ENCODE peak calls at places on chromosome 12, in six cellular contexts. J is GM12878, R is K562, I is GM12891, L is H1, K is HepG2. S is an unnamed sample.

GRCh38 chr12:124527861-124528561 is 39.4 kb downstream of the NCOR2 start:
- DNase-seq in L (no peak), R (no peak), I (no peak), K (no peak), J (no peak), S (no peak)

GRCh38 chr12:96190403-96191170 is 3.6 kb upstream of the ELK3 start:
- DNase-seq in I (no peak), K (peak), R (no peak), J (no peak), L (no peak), S (no peak)

GRCh38 chr12:122850695-122851350 is 15.6 kb downstream of the HIP1R start:
- DNase-seq in R (no peak), L (no peak), J (no peak), K (no peak), I (no peak), S (no peak)

GRCh38 chr12:130714091-130714590 is 2.0 kb downstream of the RIMBP2 start:
- DNase-seq in R (no peak), I (no peak), L (no peak), J (no peak), K (no peak), S (no peak)

GRCh38 chr12:64893961-64894360 is 69.5 kb downstream of the TBC1D30 start:
- DNase-seq in J (no peak), K (no peak), R (no peak), I (no peak), L (no peak), S (no peak)

GRCh38 chr12:124397807-124398577 is 103.1 kb downstream of the RFLNA start:
- DNase-seq in L (no peak), J (no peak), I (no peak), R (peak), K (no peak), S (no peak)

GRCh38 chr12:54977155-54977554 is 7.4 kb downstream of the TESPA1 start:
- DNase-seq in L (no peak), J (no peak), K (no peak), R (no peak), I (no peak), S (no peak)

GRCh38 chr12:116508145-116509121 is 50.7 kb upstream of the MAP1LC3B2 start:
- DNase-seq in I (peak), K (no peak), R (peak), J (no peak), L (no peak), S (no peak)

GRCh38 chr12:110537605-110538409 is 35.7 kb downstream of the RAD9B start:
- DNase-seq in K (no peak), I (no peak), L (no peak), R (no peak), J (no peak), S (no peak)

GRCh38 chr12:125220404-125221273 is 155.4 kb downstream of the AACS start:
- DNase-seq in J (no peak), K (no peak), L (no peak), R (no peak), I (no peak), S (no peak)

GRCh38 chr12:31322651-31323248 is 3.2 kb downstream of the SINHCAF start:
- DNase-seq in R (peak), K (no peak), J (no peak), L (no peak), I (no peak), S (no peak)

GRCh38 chr12:115752913-115753726 is 524.4 kb downstream of the MED13L start:
- DNase-seq in K (peak), R (peak), I (no peak), L (no peak), J (peak), S (peak)

GRCh38 chr12:48865141-48865440 is 579 bp downstream of the RND1 start:
- DNase-seq in I (no peak), K (no peak), J (no peak), R (no peak), L (no peak), S (no peak)

GRCh38 chr12:82682851-82683261 is 3.9 kb upstream of the TMTC2 start:
- DNase-seq in L (no peak), R (no peak), I (no peak), K (no peak), J (no peak), S (no peak)

GRCh38 chr12:53502331-53502730 is 1.2 kb downstream of the TARBP2 start:
- DNase-seq in J (no peak), R (peak), K (no peak), I (no peak), L (no peak), S (no peak)

GRCh38 chr12:120238224-120238616 is 27.3 kb downstream of the PXN start:
- DNase-seq in R (no peak), J (no peak), K (no peak), I (no peak), L (no peak), S (no peak)

GRCh38 chr12:6553051-6553868 is 2.6 kb downstream of the IFFO1 start:
- DNase-seq in K (no peak), L (no peak), I (no peak), R (no peak), J (no peak), S (no peak)
- TF ChIP-seq POLR2A in K (no peak), L (no peak), I (no peak), R (no peak), J (no peak), S (no peak)

GRCh38 chr12:76944892-76945291 is 66.1 kb upstream of the CSRP2 start:
- DNase-seq in L (no peak), J (no peak), I (no peak), R (no peak), K (no peak), S (no peak)

GRCh38 chr12:76943004-76943403 is 64.2 kb upstream of the CSRP2 start:
- DNase-seq in R (no peak), I (no peak), K (no peak), J (no peak), L (no peak), S (no peak)

GRCh38 chr12:76946451-76946850 is 67.6 kb upstream of the CSRP2 start:
- DNase-seq in K (no peak), L (no peak), R (no peak), J (no peak), I (no peak), S (no peak)

GRCh38 chr12:76945867-76946266 is 67.0 kb upstream of the CSRP2 start:
- DNase-seq in R (no peak), L (no peak), K (no peak), J (no peak), I (no peak), S (no peak)

GRCh38 chr12:76942276-76942675 is 63.5 kb upstream of the CSRP2 start:
- DNase-seq in J (no peak), R (no peak), K (no peak), L (no peak), I (no peak), S (no peak)
- TF ChIP-seq POLR2AphosphoS5 in J (no peak), R (no peak), K (no peak), L (no peak), I (no peak), S (no peak)

GRCh38 chr12:837548-837947 is 85.2 kb downstream of the WNK1 start:
- DNase-seq in L (no peak), K (peak), J (no peak), I (no peak), R (no peak), S (no peak)

GRCh38 chr12:836952-837351 is 84.6 kb downstream of the WNK1 start:
- DNase-seq in K (no peak), R (no peak), J (no peak), L (no peak), I (no peak), S (no peak)

GRCh38 chr12:830111-830867 is 77.9 kb downstream of the WNK1 start:
- DNase-seq in R (no peak), I (no peak), J (no peak), K (no peak), L (no peak), S (no peak)

GRCh38 chr12:835754-836493 is 83.5 kb downstream of the WNK1 start:
- DNase-seq in K (no peak), I (no peak), J (no peak), L (no peak), R (no peak), S (no peak)
- TF ChIP-seq TAF1 in K (no peak), I (no peak), J (no peak), L (no peak), R (no peak), S (no peak)

DNA sequence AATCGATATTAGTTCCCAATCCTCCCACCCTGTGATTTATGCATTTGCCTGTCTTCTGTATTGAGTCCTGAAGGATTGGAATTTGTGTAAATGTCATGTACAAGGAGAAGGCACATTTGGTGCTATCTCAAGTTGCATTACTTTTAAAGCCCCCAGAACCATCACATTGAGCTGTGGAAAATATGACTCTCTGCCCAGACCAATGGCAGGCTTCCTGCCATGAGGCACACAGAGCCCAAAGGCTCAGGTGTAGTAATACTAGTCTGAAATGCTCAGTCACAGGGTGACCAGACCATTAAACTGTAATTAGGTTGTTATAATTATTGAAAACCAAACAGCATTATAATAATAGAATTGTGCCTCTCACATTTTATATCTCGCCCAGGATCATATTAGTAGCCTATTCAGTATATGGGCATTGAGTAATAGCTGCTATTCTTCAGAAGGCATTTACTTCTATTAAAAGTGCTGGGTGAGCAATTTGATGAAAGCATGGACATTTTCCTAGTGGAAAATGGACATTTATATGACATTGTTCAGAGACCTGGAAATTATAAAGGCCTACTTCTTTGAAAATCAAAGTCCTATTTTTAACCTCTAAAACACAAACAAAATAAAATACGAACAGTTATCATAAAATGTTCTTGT is 14.1 kb downstream of the EMP1 start:
- DNase-seq in J (no peak), K (no peak), L (no peak), R (no peak), I (no peak), S (no peak)
- TF ChIP-seq POLR2A in J (no peak), K (no peak), L (no peak), R (no peak), I (no peak), S (no peak)

GRCh38 chr12:6644257-6644596 is 3.0 kb downstream of the ACRBP start:
- DNase-seq in I (no peak), L (no peak), R (no peak), J (no peak), K (no peak), S (no peak)
- TF ChIP-seq POLR2AphosphoS5 in I (no peak), L (no peak), R (no peak), J (no peak), K (peak), S (no peak)

GRCh38 chr12:106114084-106115068 is 24.4 kb downstream of the NUAK1 start:
- DNase-seq in R (no peak), K (no peak), I (no peak), J (no peak), L (no peak), S (no peak)
- TF ChIP-seq TAF1 in R (no peak), K (no peak), I (no peak), J (no peak), L (no peak), S (no peak)

GRCh38 chr12:56158029-56158925 is at the start of gene MYL6:
- DNase-seq in K (peak), J (peak), I (peak), L (peak), R (peak), S (peak)
- TF ChIP-seq POLR2A in K (peak), J (peak), I (peak), L (peak), R (peak), S (peak)

GRCh38 chr12:70543444-70543843 is 93.8 kb downstream of the PTPRB start:
- DNase-seq in R (no peak), I (no peak), L (no peak), K (peak), J (no peak), S (no peak)
- TF ChIP-seq POLR2AphosphoS5 in R (no peak), I (no peak), L (no peak), K (no peak), J (no peak), S (no peak)

GRCh38 chr12:121776190-121777098 is 17.0 kb downstream of the RHOF start:
- DNase-seq in I (peak), R (peak), L (no peak), K (no peak), J (no peak), S (peak)
- TF ChIP-seq TAF1 in I (no peak), R (no peak), L (no peak), K (no peak), J (no peak), S (no peak)